ENCODE peak calls at places on chromosomes 13 and 19, in seven cellular contexts. U is keratinocyte; T is CD4-positive, alpha-beta T cell; E is right atrium auricular region; J is CD8-positive, alpha-beta memory T cell; D is AG04450; V is IMR-90. O is an unnamed sample.

GRCh38 chr13:85261757-85262346 is 537.4 kb downstream of the SLITRK6 start:
- DNase-seq in U (no peak), T (no peak), E (no peak), J (no peak), D (no peak), V (peak; percentile 12), O (no peak)

GRCh38 chr13:40479196-40479845 is 187.1 kb downstream of the FOXO1 start:
- DNase-seq in U (no peak), T (no peak), E (no peak), J (no peak), D (no peak), V (no peak), O (no peak)

GRCh38 chr13:76994281-76994680 is 2.4 kb downstream of the CLN5 start:
- DNase-seq in U (peak; percentile 46), T (no peak), E (no peak), J (no peak), D (no peak), V (no peak), O (no peak)

GRCh38 chr19:36418287-36419001 is at the start of gene ZFP82:
- DNase-seq in U (no peak), T (peak; percentile 69), E (peak; percentile 72), J (peak; percentile 77), D (peak; percentile 27), V (peak; percentile 68), O (peak; percentile 58)

GRCh38 chr19:41376241-41376997 is at the start of gene TMEM91:
- DNase-seq in U (no peak), T (no peak), E (no peak), J (no peak), D (no peak), V (no peak), O (no peak)

GRCh38 chr19:32748497-32748896 is 28.9 kb downstream of the TDRD12 start:
- DNase-seq in U (no peak), T (no peak), E (no peak), J (peak; percentile 22), D (no peak), V (no peak), O (no peak)

GRCh38 chr19:34128558-34129250 is 43.6 kb upstream of the LSM14A start:
- DNase-seq in U (no peak), T (no peak), E (no peak), J (no peak), D (no peak), V (no peak), O (no peak)

GRCh38 chr19:48398329-48399235 is 5.1 kb downstream of the GRIN2D start:
- DNase-seq in U (peak; percentile 49), T (peak; percentile 88), E (peak; percentile 68), J (peak; percentile 83), D (no peak), V (peak; percentile 41), O (peak; percentile 79)

GRCh38 chr19:16579381-16579780 is 7.2 kb upstream of the SLC35E1 start:
- DNase-seq in U (no peak), T (no peak), E (no peak), J (no peak), D (no peak), V (no peak), O (no peak)

GRCh38 chr13:110244926-110245325 is 62.0 kb downstream of the COL4A1 start:
- DNase-seq in U (no peak), T (no peak), E (no peak), J (no peak), D (no peak), V (no peak), O (no peak)

GRCh38 chr19:18637644-18638630 is 1.1 kb downstream of the KLHL26 start:
- DNase-seq in U (no peak), T (no peak), E (no peak), J (no peak), D (no peak), V (no peak), O (no peak)

GRCh38 chr19:20078696-20079095 is 896 bp downstream of the ZNF90 start:
- DNase-seq in U (no peak), T (no peak), E (no peak), J (no peak), D (no peak), V (peak; percentile 18), O (no peak)

GRCh38 chr13:28338742-28339141 is 156.2 kb downstream of the FLT1 start:
- DNase-seq in U (no peak), T (no peak), E (no peak), J (no peak), D (no peak), V (no peak), O (no peak)

GRCh38 chr19:28435551-28436261 is 777.2 kb downstream of the UQCRFS1 start:
- DNase-seq in U (no peak), T (no peak), E (no peak), J (no peak), D (no peak), V (no peak), O (no peak)

GRCh38 chr19:18507727-18508440 is 14.0 kb downstream of the ELL start:
- DNase-seq in U (no peak), T (no peak), E (no peak), J (no peak), D (no peak), V (peak; percentile 39), O (no peak)

GRCh38 chr13:22114630-22115311 is 443.9 kb downstream of the FGF9 start:
- DNase-seq in U (no peak), T (no peak), E (no peak), J (peak; percentile 81), D (no peak), V (peak; percentile 78), O (no peak)

GRCh38 chr13:43360911-43361605 is 337.7 kb downstream of the DNAJC15 start:
- DNase-seq in U (no peak), T (no peak), E (no peak), J (no peak), D (no peak), V (peak; percentile 63), O (no peak)

GRCh38 chr13:40271511-40271910 is 394.9 kb downstream of the FOXO1 start:
- DNase-seq in U (no peak), T (no peak), E (no peak), J (peak; percentile 10), D (no peak), V (no peak), O (no peak)

GRCh38 chr13:113759525-113760137 is 605 bp downstream of the TMEM255B start:
- DNase-seq in U (no peak), T (no peak), E (no peak), J (no peak), D (no peak), V (peak; percentile 9), O (no peak)

GRCh38 chr19:3813473-3814392 is 27.6 kb upstream of the MATK start:
- DNase-seq in U (no peak), T (no peak), E (no peak), J (no peak), D (no peak), V (no peak), O (no peak)

DNA sequence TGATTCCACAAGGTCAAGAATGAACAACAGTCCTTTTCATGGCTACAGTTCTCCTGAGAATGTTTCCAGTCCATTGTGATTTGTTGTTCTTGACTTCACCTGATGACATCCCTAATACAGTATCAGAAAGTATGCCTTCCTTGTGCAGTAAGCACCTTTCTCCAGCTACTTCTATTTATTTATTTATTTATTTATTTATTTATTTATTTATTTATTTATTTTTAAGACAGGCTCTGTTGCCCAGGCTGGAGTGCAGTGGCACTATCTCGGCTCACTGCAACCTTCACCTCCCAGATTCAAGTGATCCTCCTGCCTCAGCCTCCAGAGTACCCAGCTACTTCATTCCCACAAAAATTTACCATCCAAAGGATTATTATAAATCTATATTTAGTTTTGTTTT is 6.6 kb upstream of the ZNF841 start:
- DNase-seq in U (no peak), T (no peak), E (no peak), J (no peak), D (no peak), V (no peak), O (no peak)
- H3K9me3 ChIP-seq in U (peaks cover 14% of the 10 kb centered on the region), T (peaks cover 47% of the 10 kb centered on the region), E (no peaks in the 10 kb centered on the region), J (peaks cover 12% of the 10 kb centered on the region), D (peaks cover 37% of the 10 kb centered on the region), V (peaks cover 31% of the 10 kb centered on the region), O (peaks cover 18% of the 10 kb centered on the region)

DNA sequence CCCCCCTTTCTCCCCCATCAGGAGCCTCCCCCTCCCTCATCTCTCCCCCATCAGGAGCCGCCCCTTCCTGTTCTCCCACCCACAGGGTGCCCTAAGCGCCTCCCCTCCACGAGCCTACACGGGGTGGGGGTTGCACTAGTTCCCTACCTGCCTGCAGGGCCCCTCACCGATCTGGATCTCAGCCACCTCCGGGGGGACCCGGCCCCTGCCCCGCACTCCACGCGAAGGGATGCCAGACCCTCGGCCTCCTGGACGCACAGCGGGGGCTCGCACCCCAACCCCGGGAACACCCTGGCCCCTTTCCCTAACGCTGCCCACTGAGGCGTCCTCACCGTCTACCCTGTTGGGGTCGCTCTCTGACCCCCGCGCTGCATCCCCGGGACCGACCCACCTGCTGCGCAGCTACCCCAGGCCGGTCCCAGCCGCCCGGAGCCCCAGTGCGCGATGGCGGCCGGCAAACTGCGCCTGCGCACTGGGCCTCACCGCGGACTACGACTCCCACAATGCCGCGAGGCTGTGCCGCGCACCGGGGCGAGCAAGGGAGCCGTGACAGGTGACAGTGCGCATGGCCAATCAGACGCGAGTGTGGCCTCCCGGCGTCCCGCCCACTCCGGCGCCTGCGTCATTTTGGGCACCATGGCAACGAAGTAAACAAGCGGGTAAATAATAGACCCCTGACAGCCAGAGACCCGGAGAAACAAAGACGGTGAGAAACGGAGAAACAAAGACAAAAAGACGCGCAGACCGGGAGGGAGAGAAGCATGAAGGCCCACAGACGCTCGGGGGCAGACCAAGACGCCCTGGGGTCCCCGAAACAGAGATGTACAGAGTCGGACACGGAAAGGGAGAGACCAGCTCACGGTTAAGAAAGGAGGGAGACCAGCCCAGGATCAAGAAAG is at the start of gene ZSCAN18:
- DNase-seq in U (peak; percentile 52), T (peak; percentile 96), E (peak; percentile 99), J (peak; percentile 100), D (peak; percentile 61), V (peak; percentile 86), O (peak; percentile 83)
- H3K9me3 ChIP-seq in U (peaks cover 8% of the 10 kb centered on the region), T (peaks cover 55% of the 10 kb centered on the region), E (no peaks in the 10 kb centered on the region), J (peaks cover 13% of the 10 kb centered on the region), D (peaks cover 80% of the 10 kb centered on the region), V (peaks cover 46% of the 10 kb centered on the region), O (peaks cover 15% of the 10 kb centered on the region)

DNA sequence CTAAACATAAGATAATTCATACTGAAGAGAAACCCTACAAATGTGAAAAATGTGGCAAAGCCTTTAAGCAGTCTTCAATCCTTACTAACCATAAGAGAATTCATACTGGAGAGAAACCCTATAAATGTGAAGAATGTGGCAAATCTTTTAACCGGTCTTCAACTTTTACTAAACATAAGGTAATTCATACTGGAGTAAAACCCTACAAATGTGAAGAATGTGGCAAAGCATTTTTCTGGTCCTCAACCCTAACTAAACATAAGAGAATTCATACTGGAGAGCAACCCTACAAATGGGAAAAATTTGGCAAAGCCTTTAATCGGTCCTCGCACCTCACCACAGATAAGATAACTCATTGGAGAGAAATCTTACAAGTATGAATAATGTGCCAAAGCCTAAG is 40.6 kb downstream of the ZNF254 start:
- DNase-seq in U (no peak), T (no peak), E (no peak), J (no peak), D (no peak), V (no peak), O (no peak)
- H3K9me3 ChIP-seq in U (peaks cover 30% of the 10 kb centered on the region), T (peaks cover 86% of the 10 kb centered on the region), E (peaks cover 14% of the 10 kb centered on the region), J (peaks cover 46% of the 10 kb centered on the region), D (peaks cover 16% of the 10 kb centered on the region), V (peaks cover 37% of the 10 kb centered on the region), O (peaks cover 39% of the 10 kb centered on the region)

DNA sequence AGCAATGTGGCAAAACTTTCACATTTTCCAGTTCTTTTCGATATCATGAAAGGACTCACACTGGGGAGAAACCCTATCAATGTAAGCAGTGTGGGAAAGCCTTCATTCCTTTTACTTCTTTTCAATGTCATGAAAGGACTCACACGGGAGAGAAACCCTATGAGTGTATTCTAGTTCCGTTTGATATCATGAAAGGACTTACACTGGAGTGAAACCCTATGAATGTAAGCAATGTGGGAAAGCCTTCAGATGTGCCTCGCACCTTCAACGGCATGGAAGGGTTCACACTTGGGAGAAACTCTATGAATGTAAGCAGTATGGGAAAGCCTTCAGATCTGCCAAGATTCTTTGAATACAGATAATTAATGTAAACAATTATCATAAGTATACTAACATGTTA is 14.5 kb upstream of the ZNF763 start:
- DNase-seq in U (no peak), T (no peak), E (no peak), J (no peak), D (no peak), V (no peak), O (no peak)
- H3K9me3 ChIP-seq in U (peaks cover 57% of the 10 kb centered on the region), T (peaks cover 96% of the 10 kb centered on the region), E (peaks cover 46% of the 10 kb centered on the region), J (peaks cover 66% of the 10 kb centered on the region), D (peaks cover 68% of the 10 kb centered on the region), V (peaks cover 83% of the 10 kb centered on the region), O (peaks cover 56% of the 10 kb centered on the region)